ENCODE peak calls at places on chromosomes 3 and 15, in nine cellular contexts. W is effector CD4-positive, alpha-beta T cell; S is NCI-H2171; B is astrocyte of the spinal cord; A is activated T-helper 1 cell treated with anti-CD3 and anti-CD28 coated beads, Interleukin-12 subunit alpha, Interleukin-12 subunit beta, Interleukin-2, Interleukin-4 antibody, amounts not matched to agents 30 ng/mL and 10 ng/mL and 1 ng/mL, durations not matched to agents 14 hours and 24 hours and 36 hours; K is Right ventricle myocardium superior; Z is foreskin fibroblast; D is NCI-H345; V is HFF-Myc. R is an unnamed sample.
A peak's percentile ranks its signal among the peaks of the same experiment; 100 is the strongest.

GRCh38 chr15:36936652-36937051 is 163.7 kb downstream of the MEIS2 start:
- DNase-seq in Z (peak; percentile 10), K (no peak), B (peak; percentile 32), W (no peak), D (no peak), V (no peak), A (no peak), S (no peak), R (no peak)

GRCh38 chr15:75776075-75776443 is 63.4 kb upstream of the CSPG4 start:
- DNase-seq in D (no peak), W (no peak), S (no peak), B (peak; percentile 53), A (no peak), V (no peak), K (no peak), Z (peak; percentile 34), R (peak; percentile 26)

GRCh38 chr3:11582123-11582968 is 61.4 kb downstream of the VGLL4 start:
- DNase-seq in B (peak; percentile 94), Z (peak; percentile 92), V (peak; percentile 80), K (no peak), W (no peak), S (no peak), D (peak; percentile 37), A (no peak), R (no peak)

GRCh38 chr15:52653451-52653964 is 25.7 kb downstream of the ATOSA start:
- DNase-seq in V (peak; percentile 83), S (no peak), W (no peak), B (peak; percentile 84), Z (peak; percentile 66), K (no peak), A (no peak), D (no peak), R (peak; percentile 91)

GRCh38 chr3:140375002-140375401 is 302.9 kb upstream of the TRIM42 start:
- DNase-seq in A (no peak), D (no peak), K (no peak), W (no peak), V (no peak), S (no peak), B (no peak), Z (no peak), R (no peak)

GRCh38 chr3:140007946-140008692 is 73.1 kb downstream of the CLSTN2 start:
- DNase-seq in W (no peak), V (no peak), B (no peak), Z (no peak), D (no peak), A (no peak), K (no peak), S (peak; percentile 77), R (no peak)

GRCh38 chr15:54347082-54347827 is 369.0 kb downstream of the UNC13C start:
- DNase-seq in K (no peak), Z (no peak), S (no peak), D (no peak), W (no peak), A (no peak), V (no peak), B (no peak), R (no peak)

GRCh38 chr3:158094235-158094916 is 11.8 kb downstream of the SHOX2 start:
- DNase-seq in B (no peak), K (no peak), Z (no peak), S (no peak), W (no peak), V (no peak), A (no peak), D (no peak), R (no peak)

GRCh38 chr3:57982561-57983243 is 25.5 kb upstream of the FLNB start:
- DNase-seq in D (no peak), A (no peak), W (no peak), K (no peak), B (no peak), V (no peak), S (no peak), Z (no peak), R (no peak)

GRCh38 chr3:71530903-71531535 is 52.5 kb downstream of the FOXP1 start:
- DNase-seq in W (no peak), Z (no peak), V (no peak), A (no peak), S (no peak), D (peak; percentile 39), B (peak; percentile 48), K (no peak), R (no peak)

GRCh38 chr15:38559908-38560307 is 4.7 kb downstream of the RASGRP1 start:
- DNase-seq in B (no peak), K (no peak), S (no peak), W (no peak), V (no peak), D (no peak), Z (no peak), A (no peak), R (no peak)

GRCh38 chr3:183822631-183823030 is 2.7 kb downstream of the MAP6D1 start:
- DNase-seq in Z (no peak), S (no peak), D (no peak), K (no peak), B (no peak), W (no peak), A (no peak), V (no peak), R (no peak)

GRCh38 chr3:51311055-51311454 is 74.0 kb upstream of the MANF start:
- DNase-seq in D (peak; percentile 0), W (no peak), Z (peak; percentile 52), A (no peak), B (peak; percentile 45), S (no peak), K (no peak), V (peak; percentile 7), R (no peak)

R was measured in non-pigmented ciliary epithelial cell.